ENCODE peak calls at places on chromosome 20, in six cellular contexts. B is nucleus accumbens, M is H9, T is AG09319, U is bronchial epithelial cell, E is AG08396. C is an unnamed sample.

GRCh38 chr20:36205026-36205425 is 31.3 kb upstream of the AAR2 start:
- DNase-seq in B (no peak), T (no peak), M (no peak), U (no peak), E (no peak), C (no peak)

GRCh38 chr20:36820928-36821327 is 47.4 kb upstream of the DSN1 start:
- DNase-seq in E (no peak), B (no peak), M (no peak), U (no peak), T (no peak), C (no peak)

GRCh38 chr20:38645318-38645717 is 43.7 kb downstream of the ARHGAP40 start:
- DNase-seq in T (no peak), B (no peak), U (no peak), M (no peak), E (no peak), C (no peak)

GRCh38 chr20:58921564-58921963 is 59.5 kb upstream of the NELFCD start:
- DNase-seq in M (no peak), T (no peak), E (no peak), U (no peak), B (no peak), C (no peak)

GRCh38 chr20:25038103-25038410 is 19.9 kb downstream of the ACSS1 start:
- DNase-seq in E (no peak), T (no peak), B (no peak), M (no peak), U (no peak), C (peak)

GRCh38 chr20:1993986-1994385 is at the start of gene PDYN:
- DNase-seq in U (no peak), B (no peak), M (no peak), T (no peak), E (no peak), C (no peak)

GRCh38 chr20:57928181-57928967 is 218.6 kb upstream of the PMEPA1 start:
- DNase-seq in E (peak), T (no peak), B (no peak), U (no peak), M (no peak), C (peak)

GRCh38 chr20:47303736-47304135 is 52.8 kb downstream of the ZMYND8 start:
- DNase-seq in E (no peak), T (no peak), B (no peak), M (no peak), U (no peak), C (no peak)

GRCh38 chr20:54223285-54223684 is 15.4 kb downstream of the PFDN4 start:
- DNase-seq in B (no peak), T (no peak), E (no peak), M (no peak), U (no peak), C (no peak)

GRCh38 chr20:14337400-14338171 is at the start of gene FLRT3:
- DNase-seq in M (peak), B (peak), U (peak), T (peak), E (peak), C (peak)

GRCh38 chr20:45892049-45892816 is 1.1 kb downstream of the CTSA start:
- DNase-seq in B (no peak), T (no peak), U (peak), E (peak), M (no peak), C (peak)

GRCh38 chr20:57707849-57708693 is 1.7 kb downstream of the PMEPA1 start:
- DNase-seq in B (no peak), M (no peak), T (no peak), E (no peak), U (no peak), C (peak)

GRCh38 chr20:57560554-57561355 is at the start of gene PCK1:
- DNase-seq in B (no peak), U (no peak), E (no peak), M (no peak), T (no peak), C (peak)

GRCh38 chr20:44392776-44393607 is 37.5 kb downstream of the HNF4A start:
- DNase-seq in B (no peak), M (no peak), U (no peak), T (no peak), E (no peak), C (no peak)

C was measured in kidney tubule cell.